ENCODE peak calls at places on chromosomes 6 and 20, in four cellular contexts. S, I, Y and E are unnamed samples. For H3K9me3, the result is how much of the 10 kb centered on the place peaks cover.

GRCh38 chr6:79864421-79864820 is 82.9 kb downstream of the ELOVL4 start:
- DNase-seq in S (no peak), I (peak), Y (no peak), E (no peak)

GRCh38 chr6:134902074-134902861 is 47.6 kb downstream of the ALDH8A1 start:
- DNase-seq in S (no peak), I (no peak), Y (no peak), E (no peak)

GRCh38 chr6:138682722-138683521 is 90.6 kb upstream of the CCDC28A start:
- DNase-seq in S (no peak), I (no peak), Y (peak), E (peak)

GRCh38 chr6:34953084-34954025 is 64.3 kb downstream of the ANKS1A start:
- DNase-seq in S (no peak), I (peak), Y (peak), E (peak)

GRCh38 chr6:133393891-133394290 is 152.7 kb downstream of the EYA4 start:
- DNase-seq in S (no peak), I (no peak), Y (no peak), E (no peak)

GRCh38 chr20:36116813-36117441 is 37.6 kb upstream of the EPB41L1 start:
- DNase-seq in S (no peak), I (no peak), Y (peak), E (peak)

GRCh38 chr6:155448823-155449789 is 6.5 kb downstream of the NOX3 start:
- DNase-seq in S (no peak), I (no peak), Y (peak), E (no peak)

GRCh38 chr6:44626608-44627007 is 239.1 kb downstream of the CDC5L start:
- DNase-seq in S (no peak), I (no peak), Y (no peak), E (no peak)

GRCh38 chr6:34174846-34175399 is 29.0 kb upstream of the GRM4 start:
- DNase-seq in S (no peak), I (no peak), Y (no peak), E (no peak)

GRCh38 chr20:59645316-59645715 is 41.0 kb downstream of the PHACTR3 start:
- DNase-seq in S (no peak), I (no peak), Y (no peak), E (no peak)
- H3K9me3 ChIP-seq in S (under half), I (under half), Y (under half), E (under half)

GRCh38 chr20:63701051-63701328 is 4.5 kb downstream of the TNFRSF6B start:
- DNase-seq in S (no peak), I (no peak), Y (no peak), E (no peak)

GRCh38 chr20:63701329-63702035 is 5.0 kb downstream of the TNFRSF6B start:
- DNase-seq in S (peak), I (no peak), Y (no peak), E (no peak)

GRCh38 chr20:63698739-63699465 is 2.5 kb downstream of the TNFRSF6B start:
- DNase-seq in S (peak), I (peak), Y (peak), E (peak)

GRCh38 chr20:63699466-63700198 is 3.2 kb downstream of the TNFRSF6B start:
- DNase-seq in S (peak), I (no peak), Y (no peak), E (no peak)

DNA sequence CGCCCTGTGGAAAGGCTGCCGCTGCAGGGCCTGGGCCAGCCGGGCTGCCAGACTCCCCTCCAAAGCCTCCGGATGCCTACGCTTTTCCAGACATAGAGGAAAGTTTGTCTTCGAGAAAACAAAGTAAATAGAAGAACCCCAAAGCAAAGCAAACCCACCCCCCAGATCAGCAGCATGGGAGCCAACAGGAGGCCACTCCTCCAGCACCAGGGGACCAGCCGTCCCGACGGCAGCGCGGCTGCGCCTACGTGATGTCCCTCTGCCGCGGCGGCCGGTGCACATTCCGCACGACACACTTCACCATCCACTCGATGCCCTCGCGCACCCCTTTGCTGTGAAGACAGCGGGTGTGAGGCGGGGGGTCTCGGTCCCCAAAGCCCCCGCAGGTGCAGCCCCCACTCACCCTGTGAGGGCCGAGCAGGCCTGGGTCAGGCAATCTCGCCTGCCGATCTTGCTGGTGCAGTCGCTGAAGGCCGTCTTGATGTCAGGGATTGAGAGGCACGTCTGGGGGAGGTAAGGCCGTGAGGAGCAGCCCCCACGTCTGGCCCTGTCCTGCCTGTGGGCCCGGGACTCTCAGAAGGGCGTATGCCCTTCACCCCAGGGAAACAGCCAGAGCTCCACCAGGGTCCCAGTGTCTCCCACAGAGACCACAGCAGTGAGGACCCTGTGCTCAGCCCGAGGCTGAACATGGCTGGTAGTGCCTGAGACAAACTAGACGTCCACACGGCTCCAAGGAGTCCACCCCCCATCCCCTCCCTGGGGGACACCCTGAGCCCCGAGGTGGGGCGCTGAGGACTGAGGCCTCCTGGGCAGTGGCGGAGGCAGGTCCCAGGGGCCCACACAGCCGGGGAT is 4.0 kb downstream of the TNFRSF6B start:
- DNase-seq in S (peak), I (no peak), Y (no peak), E (no peak)
- H3K4me3 ChIP-seq in S (no peak), I (no peak), Y (no peak), E (no peak)

DNA sequence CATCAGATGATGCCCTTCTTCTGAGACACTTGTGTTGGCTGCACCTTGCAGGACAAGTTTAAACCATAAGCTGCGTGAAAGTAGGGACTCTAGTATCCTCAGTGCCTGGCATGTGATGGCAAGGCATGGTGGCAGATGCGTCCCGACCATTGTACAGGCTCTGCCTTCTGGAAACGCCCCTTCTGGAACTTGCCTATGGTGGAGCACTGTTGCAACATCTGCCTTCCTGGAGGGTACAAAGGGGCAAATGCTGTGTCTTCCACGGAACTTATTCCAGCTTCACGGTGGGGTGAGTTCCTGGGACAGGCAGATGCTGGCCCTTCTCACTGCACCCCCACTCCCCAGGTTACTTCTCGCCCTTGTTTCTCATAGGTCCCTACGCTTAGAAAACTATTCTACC is 232.8 kb downstream of the THBS2 start:
- DNase-seq in S (no peak), I (no peak), Y (no peak), E (no peak)
- H3K9me3 ChIP-seq in S (under half), I (under half), Y (under half), E (under half)

GRCh38 chr6:83431545-83432165 is 804 bp upstream of the ME1 start:
- DNase-seq in S (no peak), I (peak), Y (no peak), E (peak)
- H3K4me3 ChIP-seq in S (peak), I (peak), Y (peak), E (peak)

DNA sequence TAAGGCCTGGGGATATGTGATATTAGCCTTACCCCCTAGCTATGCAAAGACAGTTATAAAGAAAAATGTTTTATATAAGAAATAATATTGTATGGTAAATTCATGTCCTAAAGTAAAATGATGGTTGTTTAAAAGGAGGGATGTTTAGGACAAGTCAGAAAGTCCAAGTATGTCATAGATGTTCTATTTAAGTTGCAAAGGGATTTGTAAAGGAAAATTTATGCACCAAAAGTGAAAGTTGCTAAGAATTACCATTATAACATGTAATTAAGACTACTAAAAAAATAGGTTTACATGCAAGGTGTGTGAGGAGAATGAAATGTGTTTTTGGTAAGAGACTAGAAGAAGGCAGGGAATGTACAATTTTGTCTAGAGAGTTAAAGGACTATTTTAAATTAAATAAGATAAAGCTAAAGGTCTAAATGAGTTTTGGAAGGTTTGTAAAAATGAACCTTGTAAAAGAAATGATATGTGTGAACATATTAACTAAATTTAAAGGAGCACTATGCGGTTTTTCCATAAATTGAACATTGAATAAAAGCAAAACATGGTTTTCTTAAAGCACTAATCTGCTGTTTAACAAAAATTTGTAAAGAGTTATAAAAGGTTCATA is 22.7 kb upstream of the GOPC start:
- DNase-seq in S (no peak), I (no peak), Y (no peak), E (no peak)
- H3K9me3 ChIP-seq in S (under half), I (under half), Y (under half), E (under half)

DNA sequence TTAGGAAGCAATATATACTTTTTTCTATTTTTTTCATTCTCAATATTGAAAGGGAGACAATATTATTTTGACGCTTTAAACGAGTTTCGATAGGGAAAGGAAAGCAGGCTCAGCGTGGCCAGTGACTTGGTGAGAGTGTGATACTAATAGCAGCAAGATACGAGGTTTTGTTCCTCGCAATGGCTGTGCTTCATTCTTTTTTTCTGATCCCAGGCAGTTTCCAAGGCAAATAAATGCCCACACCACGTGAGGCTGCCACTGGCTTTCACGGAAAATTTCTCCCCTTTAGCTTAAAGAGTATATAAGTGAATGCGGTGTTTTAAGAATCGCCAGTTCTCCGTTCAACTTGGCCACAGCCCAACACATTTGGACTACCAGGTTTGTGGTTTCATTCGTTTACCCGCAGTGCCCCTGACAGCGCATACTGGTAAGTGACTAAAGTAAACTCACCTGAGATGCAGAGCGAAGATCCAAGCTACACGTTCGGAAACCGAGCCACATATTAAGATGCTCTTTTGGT is 196.4 kb upstream of the ZNF184 start:
- DNase-seq in S (no peak), I (no peak), Y (peak), E (peak)
- H3K4me3 ChIP-seq in S (no peak), I (no peak), Y (peak), E (peak)

DNA sequence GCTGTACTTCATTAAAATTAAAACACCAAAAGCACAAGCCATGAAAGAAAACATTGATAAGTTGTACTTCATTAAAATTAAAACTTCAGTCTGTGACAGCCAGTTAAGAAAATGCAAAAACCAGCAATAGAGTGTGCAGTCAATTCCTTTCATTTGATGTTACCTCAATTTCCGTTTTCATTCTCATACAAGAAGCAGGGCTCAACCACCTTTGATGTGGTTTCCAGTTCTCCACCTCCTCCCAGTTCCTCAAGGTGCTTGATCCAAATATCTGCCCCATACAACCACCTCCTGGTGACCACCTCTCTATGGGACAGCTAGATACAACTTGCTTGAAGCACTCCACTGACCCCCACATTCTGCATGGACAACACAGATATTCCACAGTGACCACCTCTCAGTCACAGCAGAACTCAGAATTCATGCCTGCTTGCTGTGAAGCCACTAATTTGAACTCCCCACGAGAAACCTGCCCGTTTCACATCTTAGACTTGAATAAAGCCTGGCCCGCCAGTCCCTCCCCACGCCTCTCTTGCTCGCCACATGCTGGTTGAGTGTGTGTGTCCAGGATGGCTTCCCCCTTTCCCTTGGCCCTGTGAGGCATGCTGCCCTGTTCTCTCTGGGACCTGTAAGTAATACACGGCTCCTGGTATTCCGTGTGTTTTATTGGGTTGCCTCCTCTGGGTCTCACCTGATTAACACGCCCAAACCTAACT is 66.1 kb downstream of the FAM50B start:
- DNase-seq in S (no peak), I (no peak), Y (no peak), E (no peak)
- H3K9me3 ChIP-seq in S (under half), I (under half), Y (under half), E (under half)